ENCODE peak calls at places on chromosomes 2 and 18, in ten cellular contexts. I is neural crest cell; S is PC-9; P is body of pancreas; E is nephron progenitor cell; B is H9; J is K562; H is PC-3; D is CD8-positive, alpha-beta T cell; T is endothelial cell. U is an unnamed sample.

GRCh38 chr2:166411473-166412230 is 35.9 kb upstream of the SCN9A start:
- DNase-seq in S (no peak), I (no peak), J (no peak), D (no peak), B (no peak), T (no peak), E (no peak), H (no peak), P (no peak), U (no peak)

GRCh38 chr18:1691860-1692259 is 787.2 kb downstream of the ADCYAP1 start:
- DNase-seq in I (no peak), J (no peak), P (no peak), H (no peak), S (no peak), T (no peak), B (no peak), E (no peak), D (no peak), U (no peak)

GRCh38 chr18:2917255-2918047 is 70.6 kb downstream of the EMILIN2 start:
- DNase-seq in T (no peak), S (no peak), E (peak), P (no peak), H (no peak), B (no peak), I (no peak), D (no peak), J (no peak), U (peak)

GRCh38 chr18:24370120-24370519 is 27.5 kb downstream of the OSBPL1A start:
- DNase-seq in T (no peak), J (no peak), D (no peak), P (no peak), H (no peak), E (peak), I (no peak), B (no peak), S (no peak), U (peak)

GRCh38 chr2:171965661-171966060 is 34.1 kb upstream of the METAP1D start:
- DNase-seq in B (no peak), P (no peak), I (no peak), H (no peak), J (no peak), S (no peak), E (no peak), T (no peak), D (no peak), U (no peak)

GRCh38 chr2:241547781-241548450 is 10.6 kb upstream of the BOK start:
- DNase-seq in D (no peak), J (no peak), T (no peak), B (peak), P (no peak), H (no peak), S (no peak), E (no peak), I (no peak), U (no peak)

GRCh38 chr18:23719634-23720201 is 30.5 kb downstream of the LAMA3 start:
- DNase-seq in H (peak), I (no peak), E (no peak), P (peak), B (no peak), J (peak), S (peak), D (no peak), T (no peak), U (no peak)

GRCh38 chr2:223800908-223801307 is 36.5 kb downstream of the AP1S3 start:
- DNase-seq in J (no peak), T (no peak), D (no peak), I (no peak), E (no peak), H (no peak), S (no peak), P (no peak), B (no peak), U (no peak)

GRCh38 chr2:37637985-37638384 is 33.5 kb downstream of the CDC42EP3 start:
- DNase-seq in P (no peak), T (no peak), S (no peak), B (no peak), D (no peak), H (no peak), E (no peak), I (no peak), J (no peak), U (no peak)

GRCh38 chr2:54558188-54558975 is 102.3 kb downstream of the SPTBN1 start:
- DNase-seq in D (peak), P (peak), I (peak), B (peak), E (peak), H (peak), T (peak), S (peak), J (peak), U (peak)

GRCh38 chr2:55926974-55927373 is 3.4 kb upstream of the EFEMP1 start:
- DNase-seq in E (no peak), H (no peak), S (no peak), I (no peak), J (no peak), T (no peak), B (no peak), P (no peak), D (no peak), U (no peak)

GRCh38 chr2:55934337-55934736 is 10.8 kb upstream of the EFEMP1 start:
- DNase-seq in E (no peak), J (no peak), P (no peak), T (no peak), D (no peak), B (no peak), S (no peak), H (no peak), I (no peak), U (no peak)

GRCh38 chr2:55932843-55933242 is 9.3 kb upstream of the EFEMP1 start:
- DNase-seq in H (no peak), B (no peak), E (no peak), I (no peak), S (no peak), P (no peak), T (no peak), J (no peak), D (no peak), U (no peak)

GRCh38 chr2:55926246-55926645 is 2.7 kb upstream of the EFEMP1 start:
- DNase-seq in H (no peak), I (no peak), J (no peak), B (peak), S (no peak), P (no peak), T (no peak), E (no peak), D (no peak), U (no peak)

DNA sequence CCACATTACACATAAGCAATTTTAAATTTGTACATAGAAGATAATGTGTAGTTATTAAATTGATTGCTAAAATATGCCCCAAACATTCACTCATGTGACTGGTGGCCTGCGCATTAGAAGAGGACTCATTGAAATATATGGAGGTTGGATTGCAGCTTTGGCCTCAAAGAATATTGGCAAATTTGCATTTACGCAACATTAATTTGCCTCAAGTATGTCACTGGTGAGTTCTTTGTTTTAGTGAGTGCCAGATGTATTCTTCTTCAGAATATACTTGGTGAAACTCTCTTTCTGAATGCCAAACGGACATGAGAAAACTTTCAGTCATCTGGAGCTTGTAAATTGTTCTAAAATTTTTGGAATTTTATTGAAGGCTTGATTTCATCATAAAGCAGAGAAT is 5.9 kb upstream of the EFEMP1 start:
- DNase-seq in B (no peak), I (no peak), E (no peak), P (no peak), T (no peak), S (no peak), J (no peak), D (no peak), H (no peak), U (no peak)
- TF ChIP-seq CTCF in B (no peak), I (no peak), E (no peak), P (no peak), T (no peak), S (no peak), J (no peak), D (no peak), H (no peak), U (no peak)

DNA sequence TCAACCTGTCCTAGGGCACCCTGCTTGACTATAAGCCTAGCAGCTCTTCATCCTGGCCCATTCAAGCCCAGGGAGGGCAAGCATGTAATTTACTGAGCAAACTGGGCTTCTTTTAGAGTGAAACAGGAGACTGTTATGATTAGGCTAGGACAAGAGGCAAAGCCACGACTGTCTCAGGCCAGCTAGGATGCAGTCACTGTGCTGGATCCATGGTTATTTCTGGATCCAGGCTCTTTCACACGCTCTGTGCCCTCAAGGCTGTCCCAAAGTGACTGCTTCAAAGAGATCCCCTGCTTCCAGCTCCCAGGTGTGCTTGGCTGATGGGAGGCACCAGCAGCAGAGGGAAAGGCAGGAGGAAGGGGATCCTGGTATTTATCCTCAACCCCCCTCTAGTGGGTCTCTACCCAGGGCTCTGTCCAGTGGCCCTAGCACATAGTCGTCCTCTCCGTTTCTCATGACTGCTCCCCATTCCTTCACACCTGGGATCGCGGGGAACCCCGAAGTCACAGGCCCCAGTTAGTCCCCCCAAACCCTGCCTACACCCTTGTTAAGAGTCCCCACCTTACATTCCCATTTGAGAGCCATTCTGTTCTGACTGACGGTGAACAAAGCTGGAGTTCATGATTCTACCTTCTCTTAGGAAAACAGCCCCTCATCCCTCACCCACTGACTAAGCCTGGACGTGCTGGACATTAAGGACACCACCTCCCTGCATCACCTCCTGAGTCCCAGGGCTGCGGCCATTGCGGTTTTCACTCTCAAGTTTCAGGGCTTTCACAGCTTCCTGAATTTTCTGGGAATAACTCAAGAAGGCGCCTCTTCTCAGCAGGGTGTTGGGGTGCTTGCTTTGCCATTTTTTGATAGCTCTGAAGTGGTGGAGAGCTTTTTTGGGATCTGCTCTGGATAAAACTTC is 63.2 kb downstream of the POLR1A start:
- DNase-seq in B (peak), I (no peak), T (no peak), P (no peak), J (no peak), D (peak), E (no peak), H (no peak), S (no peak), U (peak)
- TF ChIP-seq CTCF in B (no peak), I (no peak), T (no peak), P (no peak), J (no peak), D (no peak), E (no peak), H (no peak), S (no peak), U (no peak)

GRCh38 chr2:33380001-33380609 is 96.3 kb upstream of the RASGRP3 start:
- DNase-seq in T (no peak), P (no peak), E (no peak), I (no peak), H (peak), B (no peak), D (no peak), J (peak), S (no peak), U (no peak)
- TF ChIP-seq CTCF in T (peak), P (peak), E (peak), I (peak), H (peak), B (peak), D (peak), J (peak), S (peak), U (peak)

DNA sequence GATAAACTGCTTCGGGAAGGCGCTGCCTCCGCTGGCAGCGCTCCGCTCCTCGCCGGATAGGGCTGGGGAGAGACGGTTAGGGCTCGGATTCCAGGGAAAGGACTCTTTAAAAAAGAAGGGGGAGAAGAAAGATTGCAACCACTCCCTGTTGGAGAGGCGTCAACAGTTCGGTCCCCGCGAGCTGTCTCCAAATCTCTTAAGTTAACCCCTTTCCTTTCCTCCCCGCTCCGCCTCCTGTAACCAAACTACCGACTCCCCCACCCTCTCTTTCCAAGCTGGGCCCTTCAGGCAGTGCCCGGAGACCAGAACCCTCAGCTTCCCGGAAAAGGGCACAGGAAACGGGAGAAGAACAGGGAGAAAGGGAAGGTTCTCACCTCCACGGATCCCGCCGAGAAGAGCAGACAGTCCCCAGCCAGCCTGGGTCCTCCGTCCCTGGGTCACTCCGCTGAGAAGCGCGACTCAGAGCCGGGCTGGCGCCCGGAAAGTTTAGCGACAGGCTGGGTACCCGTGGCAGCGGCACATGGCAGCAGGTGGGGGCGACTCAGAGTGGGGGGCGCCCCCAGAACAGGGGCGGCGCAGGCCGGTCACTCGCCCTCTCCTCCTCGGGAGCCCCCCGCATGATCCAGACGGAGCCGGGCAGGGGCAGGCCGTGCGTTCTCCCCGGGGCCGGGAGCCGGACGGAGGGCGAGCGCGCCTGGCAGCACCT is 662 bp downstream of the FZD5 start:
- DNase-seq in H (peak), J (no peak), B (no peak), S (peak), D (no peak), T (peak), E (no peak), P (peak), I (no peak), U (no peak)
- TF ChIP-seq CTCF in H (no peak), J (no peak), B (no peak), S (no peak), D (no peak), T (no peak), E (no peak), P (no peak), I (no peak), U (no peak)

GRCh38 chr2:159185401-159186130 is 100.9 kb downstream of the WDSUB1 start:
- DNase-seq in H (peak), T (peak), P (no peak), D (no peak), E (no peak), B (no peak), S (no peak), J (peak), I (no peak), U (no peak)
- TF ChIP-seq CTCF in H (peak), T (no peak), P (no peak), D (no peak), E (peak), B (peak), S (peak), J (peak), I (peak), U (peak)

GRCh38 chr2:240225660-240226475 is 85.4 kb upstream of the OTOS start:
- DNase-seq in S (no peak), E (no peak), J (no peak), P (no peak), T (no peak), H (peak), B (no peak), I (no peak), D (no peak), U (peak)
- TF ChIP-seq CTCF in S (peak), E (no peak), J (no peak), P (no peak), T (no peak), H (peak), B (peak), I (no peak), D (no peak), U (peak)

DNA sequence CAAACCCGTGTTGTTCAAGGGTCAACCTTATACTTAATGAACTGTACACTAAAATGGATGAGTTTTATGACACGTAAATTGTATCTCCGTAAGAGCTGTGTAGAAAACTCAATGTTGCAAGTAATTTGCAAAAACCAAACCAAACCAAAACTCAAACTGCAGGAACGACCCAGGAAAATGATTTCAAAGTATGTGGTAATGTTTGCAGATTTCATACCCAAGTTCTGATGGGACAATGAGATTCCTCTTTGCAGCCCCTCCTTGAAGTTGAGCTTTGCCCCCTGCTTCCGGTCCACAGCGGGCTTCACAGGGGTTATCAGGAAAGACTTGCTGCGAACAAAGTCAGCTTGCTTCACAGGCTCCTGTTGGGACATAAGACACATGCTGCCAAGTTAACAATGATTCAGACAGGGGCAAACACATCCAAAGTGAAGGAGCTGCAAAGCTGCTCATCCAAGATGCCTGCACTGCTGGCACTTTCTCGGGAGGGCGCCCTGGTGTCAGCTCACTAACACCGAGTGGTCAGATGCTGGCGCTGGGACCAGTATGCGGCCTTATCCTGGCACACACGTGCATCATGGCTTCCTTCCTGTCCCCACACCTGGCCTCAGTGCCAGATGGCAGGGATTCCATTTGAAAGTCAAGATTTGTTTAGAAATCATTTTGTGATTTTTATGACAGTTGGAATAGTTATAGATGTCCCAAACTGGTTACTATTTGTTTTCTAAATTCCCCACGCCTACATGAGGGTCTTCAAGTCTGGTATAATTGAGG is 65.2 kb upstream of the MGAT4A start:
- DNase-seq in T (no peak), B (no peak), H (no peak), J (no peak), P (no peak), E (no peak), S (no peak), D (no peak), I (no peak), U (peak)
- TF ChIP-seq CTCF in T (no peak), B (peak), H (no peak), J (no peak), P (no peak), E (no peak), S (no peak), D (no peak), I (no peak), U (no peak)

GRCh38 chr2:122300758-122301157 is 545.3 kb downstream of the TSN start:
- DNase-seq in T (no peak), B (no peak), J (no peak), S (peak), E (no peak), D (no peak), I (no peak), P (no peak), H (peak), U (no peak)
- TF ChIP-seq CTCF in T (no peak), B (peak), J (peak), S (peak), E (no peak), D (no peak), I (peak), P (no peak), H (peak), U (no peak)

U was measured in osteocyte.